ENCODE peak calls at places on chromosomes 4 and X, in nine cellular contexts. One of them, this sample, is unnamed.

GRCh38 chrX:153885968-153886903 is at the start of gene L1CAM:
- DNase-seq in psoas muscle: no peak
- DNase-seq in substantia nigra: no peak
- DNase-seq in caudate nucleus: no peak
- DNase-seq in HL-60: no peak
- DNase-seq in brain microvascular endothelial cell: no peak
- DNase-seq in astrocyte: no peak
- DNase-seq in adrenal gland: no peak
- DNase-seq in effector memory CD4-positive, alpha-beta T cell: no peak
- DNase-seq in this sample: no peak

GRCh38 chr4:130099159-130099558 is 1003.2 kb downstream of the C4orf33 start:
- DNase-seq in HL-60: no peak
- DNase-seq in effector memory CD4-positive, alpha-beta T cell: no peak
- DNase-seq in psoas muscle: no peak
- DNase-seq in astrocyte: no peak
- DNase-seq in substantia nigra: no peak
- DNase-seq in brain microvascular endothelial cell: no peak
- DNase-seq in adrenal gland: no peak
- DNase-seq in caudate nucleus: no peak
- DNase-seq in this sample: no peak

GRCh38 chr4:139986621-139987510 is 167.1 kb downstream of the MAML3 start:
- DNase-seq in astrocyte: peak; percentile 74
- DNase-seq in caudate nucleus: no peak
- DNase-seq in HL-60: no peak
- DNase-seq in brain microvascular endothelial cell: no peak
- DNase-seq in psoas muscle: no peak
- DNase-seq in effector memory CD4-positive, alpha-beta T cell: no peak
- DNase-seq in adrenal gland: no peak
- DNase-seq in substantia nigra: no peak
- DNase-seq in this sample: no peak

GRCh38 chr4:148069086-148070010 is 337.5 kb downstream of the ARHGAP10 start:
- DNase-seq in effector memory CD4-positive, alpha-beta T cell: no peak
- DNase-seq in caudate nucleus: peak; percentile 27
- DNase-seq in HL-60: no peak
- DNase-seq in brain microvascular endothelial cell: no peak
- DNase-seq in adrenal gland: no peak
- DNase-seq in substantia nigra: no peak
- DNase-seq in astrocyte: no peak
- DNase-seq in psoas muscle: no peak
- DNase-seq in this sample: no peak

GRCh38 chr4:53638919-53639318 is 47.6 kb upstream of the LNX1 start:
- DNase-seq in psoas muscle: no peak
- DNase-seq in caudate nucleus: no peak
- DNase-seq in substantia nigra: no peak
- DNase-seq in adrenal gland: no peak
- DNase-seq in astrocyte: no peak
- DNase-seq in effector memory CD4-positive, alpha-beta T cell: no peak
- DNase-seq in brain microvascular endothelial cell: no peak
- DNase-seq in HL-60: no peak
- DNase-seq in this sample: no peak

GRCh38 chr4:37742149-37742548 is 56.0 kb upstream of the RELL1 start:
- DNase-seq in caudate nucleus: no peak
- DNase-seq in HL-60: no peak
- DNase-seq in psoas muscle: no peak
- DNase-seq in astrocyte: no peak
- DNase-seq in brain microvascular endothelial cell: no peak
- DNase-seq in effector memory CD4-positive, alpha-beta T cell: no peak
- DNase-seq in adrenal gland: no peak
- DNase-seq in substantia nigra: no peak
- DNase-seq in this sample: no peak

GRCh38 chr4:2060578-2061207 is 1.6 kb downstream of the NAT8L start:
- DNase-seq in brain microvascular endothelial cell: no peak
- DNase-seq in caudate nucleus: no peak
- DNase-seq in astrocyte: no peak
- DNase-seq in HL-60: no peak
- DNase-seq in effector memory CD4-positive, alpha-beta T cell: no peak
- DNase-seq in psoas muscle: peak; percentile 6
- DNase-seq in adrenal gland: no peak
- DNase-seq in substantia nigra: no peak
- DNase-seq in this sample: no peak

GRCh38 chrX:15530318-15530717 is 29.7 kb downstream of the BMX start:
- DNase-seq in substantia nigra: no peak
- DNase-seq in HL-60: no peak
- DNase-seq in brain microvascular endothelial cell: no peak
- DNase-seq in caudate nucleus: no peak
- DNase-seq in astrocyte: no peak
- DNase-seq in psoas muscle: no peak
- DNase-seq in effector memory CD4-positive, alpha-beta T cell: no peak
- DNase-seq in adrenal gland: no peak
- DNase-seq in this sample: no peak

GRCh38 chrX:121746105-121746504 is 698.7 kb downstream of the GLUD2 start:
- DNase-seq in adrenal gland: no peak
- DNase-seq in caudate nucleus: no peak
- DNase-seq in effector memory CD4-positive, alpha-beta T cell: no peak
- DNase-seq in HL-60: no peak
- DNase-seq in astrocyte: no peak
- DNase-seq in brain microvascular endothelial cell: no peak
- DNase-seq in substantia nigra: no peak
- DNase-seq in psoas muscle: no peak
- DNase-seq in this sample: no peak

GRCh38 chr4:88573995-88574394 is 18.3 kb upstream of the HERC3 start:
- DNase-seq in caudate nucleus: no peak
- DNase-seq in substantia nigra: no peak
- DNase-seq in effector memory CD4-positive, alpha-beta T cell: no peak
- DNase-seq in psoas muscle: no peak
- DNase-seq in HL-60: no peak
- DNase-seq in adrenal gland: no peak
- DNase-seq in brain microvascular endothelial cell: peak; percentile 12
- DNase-seq in astrocyte: peak; percentile 10
- DNase-seq in this sample: no peak

GRCh38 chrX:38661561-38661960 is 100.2 kb downstream of the TSPAN7 start:
- DNase-seq in adrenal gland: no peak
- DNase-seq in caudate nucleus: no peak
- DNase-seq in HL-60: no peak
- DNase-seq in psoas muscle: no peak
- DNase-seq in substantia nigra: no peak
- DNase-seq in effector memory CD4-positive, alpha-beta T cell: no peak
- DNase-seq in astrocyte: no peak
- DNase-seq in brain microvascular endothelial cell: no peak
- DNase-seq in this sample: no peak

GRCh38 chrX:65635371-65635770 is 32.1 kb upstream of the MSN start:
- DNase-seq in psoas muscle: no peak
- DNase-seq in brain microvascular endothelial cell: no peak
- DNase-seq in HL-60: no peak
- DNase-seq in caudate nucleus: no peak
- DNase-seq in substantia nigra: no peak
- DNase-seq in astrocyte: no peak
- DNase-seq in effector memory CD4-positive, alpha-beta T cell: no peak
- DNase-seq in adrenal gland: peak; percentile 35
- DNase-seq in this sample: no peak

GRCh38 chr4:26916195-26916594 is 55.6 kb downstream of the STIM2 start:
- DNase-seq in astrocyte: no peak
- DNase-seq in effector memory CD4-positive, alpha-beta T cell: no peak
- DNase-seq in substantia nigra: no peak
- DNase-seq in adrenal gland: no peak
- DNase-seq in caudate nucleus: no peak
- DNase-seq in psoas muscle: no peak
- DNase-seq in HL-60: no peak
- DNase-seq in brain microvascular endothelial cell: peak; percentile 8
- DNase-seq in this sample: no peak

GRCh38 chr4:16759781-16760459 is 138.5 kb downstream of the LDB2 start:
- DNase-seq in HL-60: no peak
- DNase-seq in caudate nucleus: no peak
- DNase-seq in psoas muscle: no peak
- DNase-seq in substantia nigra: no peak
- DNase-seq in astrocyte: no peak
- DNase-seq in effector memory CD4-positive, alpha-beta T cell: no peak
- DNase-seq in brain microvascular endothelial cell: no peak
- DNase-seq in adrenal gland: no peak
- DNase-seq in this sample: no peak

GRCh38 chrX:70426286-70427278 is 3.5 kb downstream of the GDPD2 start:
- DNase-seq in caudate nucleus: no peak
- DNase-seq in adrenal gland: no peak
- DNase-seq in substantia nigra: no peak
- DNase-seq in psoas muscle: no peak
- DNase-seq in brain microvascular endothelial cell: no peak
- DNase-seq in effector memory CD4-positive, alpha-beta T cell: no peak
- DNase-seq in HL-60: no peak
- DNase-seq in astrocyte: no peak
- DNase-seq in this sample: no peak

GRCh38 chrX:70421618-70422017 is 1.5 kb upstream of the GDPD2 start:
- DNase-seq in HL-60: no peak
- DNase-seq in psoas muscle: no peak
- DNase-seq in astrocyte: no peak
- DNase-seq in adrenal gland: no peak
- DNase-seq in effector memory CD4-positive, alpha-beta T cell: no peak
- DNase-seq in caudate nucleus: peak; percentile 22
- DNase-seq in brain microvascular endothelial cell: no peak
- DNase-seq in substantia nigra: peak; percentile 44
- DNase-seq in this sample: no peak

GRCh38 chrX:70422886-70423336 is at the start of gene GDPD2:
- DNase-seq in psoas muscle: no peak
- DNase-seq in effector memory CD4-positive, alpha-beta T cell: no peak
- DNase-seq in substantia nigra: peak; percentile 60
- DNase-seq in HL-60: no peak
- DNase-seq in adrenal gland: no peak
- DNase-seq in astrocyte: peak; percentile 38
- DNase-seq in caudate nucleus: peak; percentile 15
- DNase-seq in brain microvascular endothelial cell: no peak
- DNase-seq in this sample: no peak

GRCh38 chrX:70424801-70425200 is 1.7 kb downstream of the GDPD2 start:
- DNase-seq in adrenal gland: no peak
- DNase-seq in effector memory CD4-positive, alpha-beta T cell: no peak
- DNase-seq in astrocyte: no peak
- DNase-seq in substantia nigra: no peak
- DNase-seq in psoas muscle: no peak
- DNase-seq in brain microvascular endothelial cell: no peak
- DNase-seq in caudate nucleus: no peak
- DNase-seq in HL-60: no peak
- DNase-seq in this sample: no peak

GRCh38 chrX:70423937-70424336 is 823 bp downstream of the GDPD2 start:
- DNase-seq in brain microvascular endothelial cell: no peak
- DNase-seq in psoas muscle: no peak
- DNase-seq in effector memory CD4-positive, alpha-beta T cell: no peak
- DNase-seq in astrocyte: no peak
- DNase-seq in substantia nigra: no peak
- DNase-seq in HL-60: no peak
- DNase-seq in caudate nucleus: no peak
- DNase-seq in adrenal gland: no peak
- DNase-seq in this sample: no peak
- H3K27ac ChIP-seq in brain microvascular endothelial cell: no peak overlapping the region
- H3K27ac ChIP-seq in psoas muscle: no peak overlapping the region
- H3K27ac ChIP-seq in effector memory CD4-positive, alpha-beta T cell: no peak overlapping the region
- H3K27ac ChIP-seq in astrocyte: no peak overlapping the region
- H3K27ac ChIP-seq in substantia nigra: no peak overlapping the region
- H3K27ac ChIP-seq in HL-60: no peak overlapping the region
- H3K27ac ChIP-seq in caudate nucleus: peak overlapping the region; percentile 26
- H3K27ac ChIP-seq in adrenal gland: no peak overlapping the region
- H3K27ac ChIP-seq in this sample: no peak overlapping the region

GRCh38 chr4:57055873-57056272 is 54.3 kb downstream of the IGFBP7 start:
- DNase-seq in psoas muscle: no peak
- DNase-seq in brain microvascular endothelial cell: no peak
- DNase-seq in HL-60: no peak
- DNase-seq in substantia nigra: peak; percentile 16
- DNase-seq in effector memory CD4-positive, alpha-beta T cell: no peak
- DNase-seq in adrenal gland: no peak
- DNase-seq in astrocyte: no peak
- DNase-seq in caudate nucleus: no peak
- DNase-seq in this sample: no peak
- H3K27ac ChIP-seq in psoas muscle: no peak overlapping the region
- H3K27ac ChIP-seq in brain microvascular endothelial cell: peak overlapping the region; percentile 41
- H3K27ac ChIP-seq in HL-60: no peak overlapping the region
- H3K27ac ChIP-seq in substantia nigra: no peak overlapping the region
- H3K27ac ChIP-seq in effector memory CD4-positive, alpha-beta T cell: no peak overlapping the region
- H3K27ac ChIP-seq in adrenal gland: no peak overlapping the region
- H3K27ac ChIP-seq in astrocyte: peak overlapping the region; percentile 28
- H3K27ac ChIP-seq in caudate nucleus: peak overlapping the region; percentile 38
- H3K27ac ChIP-seq in this sample: no peak overlapping the region

GRCh38 chr4:25861422-25861926 is 1.3 kb downstream of the SEL1L3 start:
- DNase-seq in effector memory CD4-positive, alpha-beta T cell: no peak
- DNase-seq in caudate nucleus: no peak
- DNase-seq in HL-60: no peak
- DNase-seq in brain microvascular endothelial cell: no peak
- DNase-seq in psoas muscle: no peak
- DNase-seq in adrenal gland: no peak
- DNase-seq in astrocyte: peak; percentile 22
- DNase-seq in substantia nigra: no peak
- DNase-seq in this sample: no peak
- H3K27ac ChIP-seq in effector memory CD4-positive, alpha-beta T cell: peak overlapping the region; percentile 79
- H3K27ac ChIP-seq in caudate nucleus: no peak overlapping the region
- H3K27ac ChIP-seq in HL-60: peak overlapping the region; percentile 33
- H3K27ac ChIP-seq in brain microvascular endothelial cell: peak overlapping the region; percentile 32
- H3K27ac ChIP-seq in psoas muscle: peak overlapping the region; percentile 41
- H3K27ac ChIP-seq in adrenal gland: no peak overlapping the region
- H3K27ac ChIP-seq in astrocyte: no peak overlapping the region
- H3K27ac ChIP-seq in substantia nigra: no peak overlapping the region
- H3K27ac ChIP-seq in this sample: peak overlapping the region; percentile 66

GRCh38 chrX:12979011-12979629 is 4.2 kb downstream of the TMSB4X start:
- DNase-seq in caudate nucleus: no peak
- DNase-seq in substantia nigra: no peak
- DNase-seq in brain microvascular endothelial cell: no peak
- DNase-seq in effector memory CD4-positive, alpha-beta T cell: no peak
- DNase-seq in astrocyte: no peak
- DNase-seq in HL-60: no peak
- DNase-seq in psoas muscle: no peak
- DNase-seq in adrenal gland: no peak
- DNase-seq in this sample: no peak

GRCh38 chrX:12975999-12976558 is 1.2 kb downstream of the TMSB4X start:
- DNase-seq in adrenal gland: peak; percentile 37
- DNase-seq in substantia nigra: no peak
- DNase-seq in astrocyte: peak; percentile 27
- DNase-seq in psoas muscle: peak; percentile 34
- DNase-seq in HL-60: no peak
- DNase-seq in caudate nucleus: no peak
- DNase-seq in brain microvascular endothelial cell: peak; percentile 16
- DNase-seq in effector memory CD4-positive, alpha-beta T cell: no peak
- DNase-seq in this sample: no peak

GRCh38 chrX:12979630-12980015 is 4.7 kb downstream of the TMSB4X start:
- DNase-seq in substantia nigra: no peak
- DNase-seq in brain microvascular endothelial cell: no peak
- DNase-seq in caudate nucleus: no peak
- DNase-seq in effector memory CD4-positive, alpha-beta T cell: no peak
- DNase-seq in psoas muscle: no peak
- DNase-seq in HL-60: no peak
- DNase-seq in astrocyte: no peak
- DNase-seq in adrenal gland: no peak
- DNase-seq in this sample: no peak

GRCh38 chrX:12978205-12979010 is 3.5 kb downstream of the TMSB4X start:
- DNase-seq in adrenal gland: peak; percentile 55
- DNase-seq in substantia nigra: no peak
- DNase-seq in astrocyte: peak; percentile 78
- DNase-seq in psoas muscle: no peak
- DNase-seq in HL-60: no peak
- DNase-seq in caudate nucleus: peak; percentile 8
- DNase-seq in brain microvascular endothelial cell: peak; percentile 81
- DNase-seq in effector memory CD4-positive, alpha-beta T cell: peak; percentile 60
- DNase-seq in this sample: no peak

DNA sequence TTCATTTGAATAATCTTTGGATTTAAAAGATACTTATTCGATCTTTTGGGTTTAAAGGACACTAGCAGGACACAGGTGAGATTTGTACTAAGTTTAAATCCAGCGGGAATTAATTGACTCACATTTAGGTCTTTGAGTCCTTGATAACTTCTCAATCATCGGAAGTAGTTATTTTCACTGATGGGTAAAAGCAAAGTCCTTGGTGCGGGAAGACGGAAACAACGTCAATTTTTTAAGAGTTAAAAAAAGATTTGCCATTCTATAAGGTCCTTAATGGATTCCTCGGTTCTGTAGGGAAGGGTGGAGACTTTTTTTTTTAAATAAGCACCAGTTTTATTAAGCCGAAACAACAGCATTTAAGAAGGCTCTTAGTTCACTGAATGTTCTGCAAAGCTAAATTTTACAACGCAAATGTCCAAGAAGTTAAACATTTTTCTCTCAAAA is 2.9 kb downstream of the TMSB4X start:
- DNase-seq in astrocyte: no peak
- DNase-seq in effector memory CD4-positive, alpha-beta T cell: no peak
- DNase-seq in psoas muscle: no peak
- DNase-seq in HL-60: no peak
- DNase-seq in caudate nucleus: no peak
- DNase-seq in brain microvascular endothelial cell: no peak
- DNase-seq in substantia nigra: no peak
- DNase-seq in adrenal gland: no peak
- DNase-seq in this sample: no peak
- H3K27ac ChIP-seq in astrocyte: peak overlapping the region; percentile 85
- H3K27ac ChIP-seq in effector memory CD4-positive, alpha-beta T cell: peak overlapping the region; percentile 78
- H3K27ac ChIP-seq in psoas muscle: peak overlapping the region; percentile 42
- H3K27ac ChIP-seq in HL-60: peak overlapping the region; percentile 99
- H3K27ac ChIP-seq in caudate nucleus: peak overlapping the region; percentile 18
- H3K27ac ChIP-seq in brain microvascular endothelial cell: peak overlapping the region; percentile 93
- H3K27ac ChIP-seq in substantia nigra: peak overlapping the region; percentile 45
- H3K27ac ChIP-seq in adrenal gland: no peak overlapping the region
- H3K27ac ChIP-seq in this sample: peak overlapping the region; percentile 95

This sample was measured in epithelial cell of prostate.